ENCODE peak calls at places on chromosome 1, in six cellular contexts. N is astrocyte of the spinal cord; P is WTC11; S is NCI-H1694; B is stimulated activated naive CD8-positive, alpha-beta T cell treated with anti-CD3 and anti-CD28 coated beads, Interleukin-15, amount 100 ng/mL, for 72 hours; K is activated naive CD4-positive, alpha-beta T cell treated with anti-CD3 and anti-CD28 coated beads, Interleukin-2, amount 50 U/mL, for 16 hours. M is an unnamed sample.

GRCh38 chr1:81912383-81912782 is 111.6 kb downstream of the ADGRL2 start:
- DNase-seq in P (no peak), B (no peak), N (no peak), K (no peak), S (no peak), M (no peak)

GRCh38 chr1:183780159-183780558 is 24.8 kb upstream of the RGL1 start:
- DNase-seq in N (no peak), P (no peak), S (no peak), K (no peak), B (no peak), M (no peak)

GRCh38 chr1:158008630-158009029 is 15.2 kb downstream of the KIRREL1 start:
- DNase-seq in K (no peak), B (no peak), N (no peak), S (no peak), P (no peak), M (no peak)

GRCh38 chr1:47697616-47698335 is 259.9 kb downstream of the FOXD2 start:
- DNase-seq in B (no peak), S (no peak), N (no peak), P (no peak), K (no peak), M (no peak)

GRCh38 chr1:110033421-110033820 is 1.0 kb upstream of the STRIP1 start:
- DNase-seq in K (no peak), S (no peak), B (no peak), N (no peak), P (no peak), M (no peak)

GRCh38 chr1:231850786-231851185 is 224.2 kb downstream of the DISC1 start:
- DNase-seq in S (no peak), B (no peak), K (no peak), P (no peak), N (no peak), M (no peak)

GRCh38 chr1:210089848-210090247 is 142.7 kb upstream of the SERTAD4 start:
- DNase-seq in S (no peak), K (no peak), P (no peak), B (no peak), N (no peak), M (no peak)

GRCh38 chr1:245512980-245513578 is 358.3 kb downstream of the KIF26B start:
- DNase-seq in B (no peak), P (peak), N (no peak), K (no peak), S (no peak), M (no peak)

GRCh38 chr1:24149854-24150227 is 6.9 kb upstream of the IL22RA1 start:
- DNase-seq in N (peak), S (no peak), B (peak), K (peak), P (no peak), M (no peak)

GRCh38 chr1:25871704-25872494 is 3.6 kb downstream of the PAQR7 start:
- DNase-seq in S (no peak), P (peak), K (no peak), B (no peak), N (no peak), M (no peak)

GRCh38 chr1:155166006-155166372 is 7.1 kb downstream of the KRTCAP2 start:
- DNase-seq in S (no peak), B (no peak), N (no peak), K (no peak), P (peak), M (no peak)

GRCh38 chr1:26848947-26849774 is 13.8 kb upstream of the SFN start:
- DNase-seq in B (no peak), N (peak), K (no peak), S (no peak), P (no peak), M (no peak)

GRCh38 chr1:179017383-179018326 is 8.0 kb upstream of the FAM20B start:
- DNase-seq in B (no peak), K (no peak), P (no peak), S (no peak), N (no peak), M (no peak)

GRCh38 chr1:195899762-195900352 is 708.4 kb downstream of the KCNT2 start:
- DNase-seq in S (no peak), B (no peak), N (peak), K (no peak), P (no peak), M (no peak)

GRCh38 chr1:15066191-15066590 is 87.4 kb upstream of the TMEM51 start:
- DNase-seq in N (no peak), S (no peak), B (no peak), K (no peak), P (no peak), M (no peak)

GRCh38 chr1:17167783-17168479 is 37.0 kb upstream of the PADI1 start:
- DNase-seq in P (no peak), S (no peak), K (no peak), B (no peak), N (peak), M (no peak)